ENCODE peak calls at places on chromosomes 5 and 9, in six cellular contexts. R is AG10803, F is RWPE1, W is IMR-90, A is A549, E is endothelial cell of umbilical vein. X is an unnamed sample.

GRCh38 chr5:89230178-89230577 is 347.2 kb upstream of the MEF2C start:
- DNase-seq in R (no peak), F (no peak), W (no peak), A (no peak), E (no peak), X (no peak)

GRCh38 chr9:75743855-75744254 is 146.6 kb upstream of the PCSK5 start:
- DNase-seq in R (no peak), F (no peak), W (no peak), A (no peak), E (no peak), X (no peak)

GRCh38 chr9:72875221-72875620 is 77.6 kb downstream of the ALDH1A1 start:
- DNase-seq in R (no peak), F (no peak), W (no peak), A (no peak), E (no peak), X (no peak)

GRCh38 chr5:119527346-119527745 is 75.0 kb downstream of the HSD17B4 start:
- DNase-seq in R (no peak), F (peak; percentile 57), W (peak; percentile 36), A (no peak), E (no peak), X (no peak)

GRCh38 chr9:27888661-27889295 is 315.5 kb upstream of the C9orf72 start:
- DNase-seq in R (no peak), F (peak; percentile 36), W (no peak), A (peak; percentile 38), E (no peak), X (no peak)

GRCh38 chr5:83277154-83277553 is 194.4 kb upstream of the VCAN start:
- DNase-seq in R (peak; percentile 33), F (no peak), W (no peak), A (no peak), E (no peak), X (no peak)

GRCh38 chr5:83471405-83472212 is at the start of gene VCAN:
- DNase-seq in R (peak; percentile 89), F (peak; percentile 63), W (peak; percentile 82), A (peak; percentile 47), E (no peak), X (peak; percentile 36)

GRCh38 chr5:116668361-116668760 is 93.7 kb upstream of the SEMA6A start:
- DNase-seq in R (no peak), F (no peak), W (no peak), A (no peak), E (no peak), X (no peak)

GRCh38 chr5:132024789-132025402 is 13.4 kb upstream of the ACSL6 start:
- DNase-seq in R (no peak), F (no peak), W (no peak), A (no peak), E (no peak), X (no peak)

GRCh38 chr9:7780261-7780988 is 19.2 kb downstream of the DMAC1 start:
- DNase-seq in R (peak; percentile 72), F (no peak), W (peak; percentile 73), A (no peak), E (no peak), X (peak; percentile 46)

GRCh38 chr5:165808358-165808757 is 2302.9 kb downstream of the MAT2B start:
- DNase-seq in R (no peak), F (no peak), W (no peak), A (no peak), E (no peak), X (no peak)

GRCh38 chr5:109688999-109689739 is 558 bp upstream of the MAN2A1 start:
- DNase-seq in R (peak; percentile 87), F (peak; percentile 93), W (peak; percentile 84), A (peak; percentile 92), E (peak; percentile 92), X (peak; percentile 76)

GRCh38 chr5:29238115-29238514 is 1955.4 kb upstream of the CDH6 start:
- DNase-seq in R (no peak), F (no peak), W (no peak), A (no peak), E (no peak), X (no peak)

GRCh38 chr5:173917788-173918786 is 29.9 kb downstream of the CPEB4 start:
- DNase-seq in R (peak; percentile 89), F (peak; percentile 87), W (peak; percentile 89), A (peak; percentile 88), E (peak; percentile 93), X (peak; percentile 78)

GRCh38 chr5:139388198-139388821 is 1.4 kb downstream of the MZB1 start:
- DNase-seq in R (peak; percentile 50), F (no peak), W (peak; percentile 20), A (peak; percentile 64), E (peak; percentile 54), X (no peak)
- TF ChIP-seq CTCF in R (no peak), F (no peak), W (no peak), A (no peak), E (no peak), X (no peak)

GRCh38 chr9:114061292-114061691 is 16.8 kb downstream of the AMBP start:
- DNase-seq in R (no peak), F (no peak), W (no peak), A (no peak), E (no peak), X (no peak)
- TF ChIP-seq CTCF in R (no peak), F (no peak), W (no peak), A (no peak), E (no peak), X (no peak)

GRCh38 chr5:175460560-175460959 is 16.6 kb upstream of the DRD1 start:
- DNase-seq in R (no peak), F (no peak), W (no peak), A (no peak), E (no peak), X (no peak)

GRCh38 chr5:175461370-175461769 is 17.0 kb upstream of the SFXN1 start:
- DNase-seq in R (no peak), F (no peak), W (no peak), A (no peak), E (no peak), X (no peak)

GRCh38 chr5:175460126-175460525 is 16.1 kb upstream of the DRD1 start:
- DNase-seq in R (no peak), F (no peak), W (peak; percentile 33), A (peak; percentile 35), E (no peak), X (peak; percentile 42)

GRCh38 chr5:175456105-175456504 is 12.1 kb upstream of the DRD1 start:
- DNase-seq in R (no peak), F (no peak), W (no peak), A (no peak), E (no peak), X (no peak)

DNA sequence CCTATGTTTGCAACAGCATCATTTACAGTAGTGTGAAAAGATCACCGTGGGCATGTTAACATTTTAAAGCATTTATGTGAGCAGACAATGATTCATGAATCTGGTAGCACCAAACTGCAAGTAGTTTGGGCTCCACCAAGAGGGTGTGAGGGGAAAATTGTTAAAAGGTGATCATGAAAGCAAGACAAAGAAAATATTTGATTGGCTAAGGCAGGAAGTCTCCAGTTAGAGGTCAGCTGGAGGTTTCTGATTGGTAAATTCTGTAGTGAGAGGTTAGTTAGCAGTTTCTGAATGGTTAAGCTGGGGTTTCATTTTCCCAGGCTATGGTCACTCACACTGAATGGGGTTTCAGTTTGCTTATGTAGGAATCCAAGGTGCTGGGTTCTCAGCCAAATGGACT is 13.5 kb upstream of the DRD1 start:
- DNase-seq in R (no peak), F (peak; percentile 46), W (no peak), A (peak; percentile 33), E (no peak), X (no peak)
- TF ChIP-seq CTCF in R (no peak), F (no peak), W (peak; percentile 3), A (no peak), E (no peak), X (no peak)

GRCh38 chr5:77971965-77972544 is 195.9 kb upstream of the TBCA start:
- DNase-seq in R (peak; percentile 3), F (no peak), W (no peak), A (no peak), E (peak; percentile 27), X (no peak)

GRCh38 chr5:77972545-77973252 is 196.6 kb upstream of the TBCA start:
- DNase-seq in R (no peak), F (no peak), W (no peak), A (no peak), E (no peak), X (no peak)

GRCh38 chr5:77970891-77971290 is 194.8 kb upstream of the TBCA start:
- DNase-seq in R (no peak), F (no peak), W (no peak), A (no peak), E (no peak), X (no peak)

GRCh38 chr5:77974576-77974975 is 198.4 kb upstream of the TBCA start:
- DNase-seq in R (no peak), F (no peak), W (no peak), A (no peak), E (no peak), X (no peak)

GRCh38 chr5:77973253-77973609 is 197.1 kb upstream of the TBCA start:
- DNase-seq in R (no peak), F (no peak), W (no peak), A (no peak), E (peak; percentile 10), X (no peak)
- TF ChIP-seq CTCF in R (no peak), F (peak; percentile 11), W (no peak), A (no peak), E (no peak), X (no peak)

DNA sequence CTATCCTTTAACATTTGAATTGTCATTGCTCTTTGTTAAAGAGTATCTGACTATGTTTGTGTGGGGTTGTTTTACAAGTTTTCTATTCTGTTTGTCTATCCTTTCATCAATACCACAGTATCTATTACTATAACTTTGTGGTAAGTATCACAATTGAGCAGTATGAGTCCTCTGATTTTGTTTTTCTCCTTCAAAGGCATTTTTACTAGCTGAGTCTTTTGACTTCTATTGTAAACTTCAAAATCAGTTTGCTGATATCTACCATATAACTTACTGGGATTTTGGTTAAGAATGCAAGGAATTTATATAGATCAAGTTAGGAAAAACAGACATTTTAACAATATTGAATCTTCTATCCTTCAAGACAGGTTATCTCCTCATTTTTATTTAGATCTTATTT is 789.8 kb upstream of the PTPRD start:
- DNase-seq in R (no peak), F (no peak), W (no peak), A (no peak), E (no peak), X (no peak)
- TF ChIP-seq CTCF in R (no peak), F (no peak), W (no peak), A (no peak), E (no peak), X (no peak)